ENCODE peak calls at places on chromosomes 2 and 18, in seven cellular contexts. One of them, this sample, is unnamed.

GRCh38 chr2:68714866-68715265 is 19.7 kb upstream of the ARHGAP25 start:
- DNase-seq in GM23338: no peak
- DNase-seq in mesendoderm: no peak
- DNase-seq in naive thymus-derived CD8-positive, alpha-beta T cell: no peak
- DNase-seq in cardiac muscle cell: no peak
- DNase-seq in LHCN-M2: peak
- DNase-seq in HCT116: no peak
- DNase-seq in this sample: no peak

GRCh38 chr18:79879566-79879965 is 71.9 kb downstream of the SLC66A2 start:
- DNase-seq in GM23338: no peak
- DNase-seq in mesendoderm: no peak
- DNase-seq in naive thymus-derived CD8-positive, alpha-beta T cell: no peak
- DNase-seq in cardiac muscle cell: no peak
- DNase-seq in LHCN-M2: no peak
- DNase-seq in HCT116: no peak
- DNase-seq in this sample: no peak

GRCh38 chr2:20423847-20424246 is 23.0 kb upstream of the RHOB start:
- DNase-seq in GM23338: no peak
- DNase-seq in mesendoderm: no peak
- DNase-seq in naive thymus-derived CD8-positive, alpha-beta T cell: no peak
- DNase-seq in cardiac muscle cell: no peak
- DNase-seq in LHCN-M2: no peak
- DNase-seq in HCT116: no peak
- DNase-seq in this sample: no peak

GRCh38 chr18:1014951-1015627 is 110.4 kb downstream of the ADCYAP1 start:
- DNase-seq in GM23338: peak
- DNase-seq in mesendoderm: peak
- DNase-seq in naive thymus-derived CD8-positive, alpha-beta T cell: no peak
- DNase-seq in cardiac muscle cell: peak
- DNase-seq in LHCN-M2: no peak
- DNase-seq in HCT116: no peak
- DNase-seq in this sample: no peak

GRCh38 chr2:9613291-9613690 is 17.5 kb downstream of the YWHAQ start:
- DNase-seq in GM23338: no peak
- DNase-seq in mesendoderm: no peak
- DNase-seq in naive thymus-derived CD8-positive, alpha-beta T cell: no peak
- DNase-seq in cardiac muscle cell: no peak
- DNase-seq in LHCN-M2: peak
- DNase-seq in HCT116: no peak
- DNase-seq in this sample: no peak

GRCh38 chr2:31429759-31430438 is 15.4 kb upstream of the XDH start:
- DNase-seq in GM23338: no peak
- DNase-seq in mesendoderm: no peak
- DNase-seq in naive thymus-derived CD8-positive, alpha-beta T cell: peak
- DNase-seq in cardiac muscle cell: no peak
- DNase-seq in LHCN-M2: peak
- DNase-seq in HCT116: peak
- DNase-seq in this sample: no peak

GRCh38 chr2:10504370-10504993 is 56.4 kb upstream of the ODC1 start:
- DNase-seq in GM23338: no peak
- DNase-seq in mesendoderm: no peak
- DNase-seq in naive thymus-derived CD8-positive, alpha-beta T cell: no peak
- DNase-seq in cardiac muscle cell: no peak
- DNase-seq in LHCN-M2: no peak
- DNase-seq in HCT116: no peak
- DNase-seq in this sample: no peak

GRCh38 chr2:127957240-127957639 is 70.6 kb downstream of the SAP130 start:
- DNase-seq in GM23338: no peak
- DNase-seq in mesendoderm: no peak
- DNase-seq in naive thymus-derived CD8-positive, alpha-beta T cell: no peak
- DNase-seq in cardiac muscle cell: no peak
- DNase-seq in LHCN-M2: peak
- DNase-seq in HCT116: no peak
- DNase-seq in this sample: no peak

GRCh38 chr2:38013158-38013752 is 62.7 kb downstream of the CYP1B1 start:
- DNase-seq in GM23338: no peak
- DNase-seq in mesendoderm: no peak
- DNase-seq in naive thymus-derived CD8-positive, alpha-beta T cell: no peak
- DNase-seq in cardiac muscle cell: no peak
- DNase-seq in LHCN-M2: peak
- DNase-seq in HCT116: no peak
- DNase-seq in this sample: no peak

GRCh38 chr2:56155188-56155587 is 28.6 kb upstream of the CCDC85A start:
- DNase-seq in GM23338: no peak
- DNase-seq in mesendoderm: no peak
- DNase-seq in naive thymus-derived CD8-positive, alpha-beta T cell: no peak
- DNase-seq in cardiac muscle cell: no peak
- DNase-seq in LHCN-M2: no peak
- DNase-seq in HCT116: no peak
- DNase-seq in this sample: no peak

GRCh38 chr18:5238371-5238758 is 41.3 kb upstream of the AKAIN1 start:
- DNase-seq in GM23338: peak
- DNase-seq in mesendoderm: no peak
- DNase-seq in naive thymus-derived CD8-positive, alpha-beta T cell: peak
- DNase-seq in cardiac muscle cell: peak
- DNase-seq in LHCN-M2: peak
- DNase-seq in HCT116: no peak
- DNase-seq in this sample: no peak

GRCh38 chr18:24878289-24878688 is 417.9 kb downstream of the HRH4 start:
- DNase-seq in GM23338: peak
- DNase-seq in mesendoderm: peak
- DNase-seq in naive thymus-derived CD8-positive, alpha-beta T cell: no peak
- DNase-seq in cardiac muscle cell: peak
- DNase-seq in LHCN-M2: peak
- DNase-seq in HCT116: no peak
- DNase-seq in this sample: peak

GRCh38 chr2:232405943-232406510 is 617 bp upstream of the ALPG start:
- DNase-seq in GM23338: no peak
- DNase-seq in mesendoderm: no peak
- DNase-seq in naive thymus-derived CD8-positive, alpha-beta T cell: no peak
- DNase-seq in cardiac muscle cell: no peak
- DNase-seq in LHCN-M2: no peak
- DNase-seq in HCT116: no peak
- DNase-seq in this sample: no peak

GRCh38 chr18:74430811-74431571 is 26.1 kb downstream of the DIPK1C start:
- DNase-seq in GM23338: no peak
- DNase-seq in mesendoderm: no peak
- DNase-seq in naive thymus-derived CD8-positive, alpha-beta T cell: no peak
- DNase-seq in cardiac muscle cell: no peak
- DNase-seq in LHCN-M2: no peak
- DNase-seq in HCT116: no peak
- DNase-seq in this sample: no peak

GRCh38 chr2:63589148-63589972 is 597 bp downstream of the MDH1 start:
- DNase-seq in GM23338: peak
- DNase-seq in mesendoderm: peak
- DNase-seq in naive thymus-derived CD8-positive, alpha-beta T cell: no peak
- DNase-seq in cardiac muscle cell: peak
- DNase-seq in LHCN-M2: no peak
- DNase-seq in HCT116: no peak
- DNase-seq in this sample: no peak

GRCh38 chr18:59691046-59691395 is 6.2 kb downstream of the CCBE1 start:
- DNase-seq in GM23338: no peak
- DNase-seq in mesendoderm: no peak
- DNase-seq in naive thymus-derived CD8-positive, alpha-beta T cell: no peak
- DNase-seq in cardiac muscle cell: no peak
- DNase-seq in LHCN-M2: no peak
- DNase-seq in HCT116: no peak
- DNase-seq in this sample: no peak

GRCh38 chr18:61006687-61007224 is 326.5 kb upstream of the CDH20 start:
- DNase-seq in GM23338: peak
- DNase-seq in mesendoderm: no peak
- DNase-seq in naive thymus-derived CD8-positive, alpha-beta T cell: no peak
- DNase-seq in cardiac muscle cell: no peak
- DNase-seq in LHCN-M2: no peak
- DNase-seq in HCT116: no peak
- DNase-seq in this sample: no peak

GRCh38 chr2:23487735-23488492 is 102.9 kb downstream of the KLHL29 start:
- DNase-seq in GM23338: no peak
- DNase-seq in mesendoderm: no peak
- DNase-seq in naive thymus-derived CD8-positive, alpha-beta T cell: no peak
- DNase-seq in cardiac muscle cell: no peak
- DNase-seq in LHCN-M2: peak
- DNase-seq in HCT116: peak
- DNase-seq in this sample: no peak

GRCh38 chr2:212842544-212843185 is 304.1 kb upstream of the ERBB4 start:
- DNase-seq in GM23338: no peak
- DNase-seq in mesendoderm: no peak
- DNase-seq in naive thymus-derived CD8-positive, alpha-beta T cell: no peak
- DNase-seq in cardiac muscle cell: no peak
- DNase-seq in LHCN-M2: peak
- DNase-seq in HCT116: no peak
- DNase-seq in this sample: no peak

GRCh38 chr2:42809131-42809875 is 16.9 kb upstream of the HAAO start:
- DNase-seq in GM23338: no peak
- DNase-seq in mesendoderm: peak
- DNase-seq in naive thymus-derived CD8-positive, alpha-beta T cell: no peak
- DNase-seq in cardiac muscle cell: no peak
- DNase-seq in LHCN-M2: peak
- DNase-seq in HCT116: no peak
- DNase-seq in this sample: no peak

GRCh38 chr2:242060212-242060835 is 190.8 kb downstream of the RTP5 start:
- DNase-seq in GM23338: no peak
- DNase-seq in mesendoderm: no peak
- DNase-seq in naive thymus-derived CD8-positive, alpha-beta T cell: no peak
- DNase-seq in cardiac muscle cell: no peak
- DNase-seq in LHCN-M2: peak
- DNase-seq in HCT116: no peak
- DNase-seq in this sample: no peak

GRCh38 chr18:8626414-8627106 is 17.3 kb downstream of the RAB12 start:
- DNase-seq in GM23338: no peak
- DNase-seq in mesendoderm: no peak
- DNase-seq in naive thymus-derived CD8-positive, alpha-beta T cell: no peak
- DNase-seq in cardiac muscle cell: peak
- DNase-seq in LHCN-M2: no peak
- DNase-seq in HCT116: no peak
- DNase-seq in this sample: no peak

GRCh38 chr2:91477731-91478672 is 2786.5 kb downstream of the RPIA start:
- DNase-seq in GM23338: peak
- DNase-seq in mesendoderm: peak
- DNase-seq in naive thymus-derived CD8-positive, alpha-beta T cell: peak
- DNase-seq in cardiac muscle cell: peak
- DNase-seq in LHCN-M2: no peak
- DNase-seq in HCT116: no peak
- DNase-seq in this sample: no peak

GRCh38 chr2:206379321-206379720 is 64.0 kb upstream of the ADAM23 start:
- DNase-seq in GM23338: no peak
- DNase-seq in mesendoderm: no peak
- DNase-seq in naive thymus-derived CD8-positive, alpha-beta T cell: no peak
- DNase-seq in cardiac muscle cell: no peak
- DNase-seq in LHCN-M2: peak
- DNase-seq in HCT116: no peak
- DNase-seq in this sample: no peak

GRCh38 chr2:199490049-199490448 is 32.3 kb upstream of the SATB2 start:
- DNase-seq in GM23338: no peak
- DNase-seq in mesendoderm: no peak
- DNase-seq in naive thymus-derived CD8-positive, alpha-beta T cell: no peak
- DNase-seq in cardiac muscle cell: no peak
- DNase-seq in LHCN-M2: no peak
- DNase-seq in HCT116: no peak
- DNase-seq in this sample: no peak

GRCh38 chr2:1688859-1689258 is 55.5 kb downstream of the PXDN start:
- DNase-seq in GM23338: no peak
- DNase-seq in mesendoderm: no peak
- DNase-seq in naive thymus-derived CD8-positive, alpha-beta T cell: no peak
- DNase-seq in cardiac muscle cell: no peak
- DNase-seq in LHCN-M2: no peak
- DNase-seq in HCT116: no peak
- DNase-seq in this sample: no peak

GRCh38 chr18:72700961-72701710 is 157.0 kb upstream of the CBLN2 start:
- DNase-seq in GM23338: peak
- DNase-seq in mesendoderm: peak
- DNase-seq in naive thymus-derived CD8-positive, alpha-beta T cell: no peak
- DNase-seq in cardiac muscle cell: peak
- DNase-seq in LHCN-M2: no peak
- DNase-seq in HCT116: no peak
- DNase-seq in this sample: peak

GRCh38 chr18:68725341-68725740 is 10.4 kb upstream of the TMX3 start:
- DNase-seq in GM23338: no peak
- DNase-seq in mesendoderm: no peak
- DNase-seq in naive thymus-derived CD8-positive, alpha-beta T cell: no peak
- DNase-seq in cardiac muscle cell: no peak
- DNase-seq in LHCN-M2: no peak
- DNase-seq in HCT116: no peak
- DNase-seq in this sample: no peak

GRCh38 chr2:149767516-149767974 is 180.0 kb upstream of the MMADHC start:
- DNase-seq in GM23338: no peak
- DNase-seq in mesendoderm: peak
- DNase-seq in naive thymus-derived CD8-positive, alpha-beta T cell: no peak
- DNase-seq in cardiac muscle cell: peak
- DNase-seq in LHCN-M2: peak
- DNase-seq in HCT116: no peak
- DNase-seq in this sample: no peak

GRCh38 chr2:60324536-60324935 is 228.9 kb downstream of the BCL11A start:
- DNase-seq in GM23338: no peak
- DNase-seq in mesendoderm: no peak
- DNase-seq in naive thymus-derived CD8-positive, alpha-beta T cell: no peak
- DNase-seq in cardiac muscle cell: no peak
- DNase-seq in LHCN-M2: no peak
- DNase-seq in HCT116: no peak
- DNase-seq in this sample: no peak

GRCh38 chr2:55155764-55156221 is 76.3 kb downstream of the CLHC1 start:
- DNase-seq in GM23338: no peak
- DNase-seq in mesendoderm: no peak
- DNase-seq in naive thymus-derived CD8-positive, alpha-beta T cell: no peak
- DNase-seq in cardiac muscle cell: no peak
- DNase-seq in LHCN-M2: peak
- DNase-seq in HCT116: no peak
- DNase-seq in this sample: no peak

GRCh38 chr2:230713331-230714121 is 884 bp downstream of the CAB39 start:
- DNase-seq in GM23338: peak
- DNase-seq in mesendoderm: peak
- DNase-seq in naive thymus-derived CD8-positive, alpha-beta T cell: peak
- DNase-seq in cardiac muscle cell: peak
- DNase-seq in LHCN-M2: peak
- DNase-seq in HCT116: no peak
- DNase-seq in this sample: no peak

GRCh38 chr18:22347624-22348511 is 69.8 kb downstream of the CTAGE1 start:
- DNase-seq in GM23338: no peak
- DNase-seq in mesendoderm: peak
- DNase-seq in naive thymus-derived CD8-positive, alpha-beta T cell: no peak
- DNase-seq in cardiac muscle cell: peak
- DNase-seq in LHCN-M2: no peak
- DNase-seq in HCT116: no peak
- DNase-seq in this sample: no peak

GRCh38 chr2:237863659-237864029 is 4.2 kb downstream of the RAMP1 start:
- DNase-seq in GM23338: no peak
- DNase-seq in mesendoderm: no peak
- DNase-seq in naive thymus-derived CD8-positive, alpha-beta T cell: no peak
- DNase-seq in cardiac muscle cell: no peak
- DNase-seq in LHCN-M2: no peak
- DNase-seq in HCT116: no peak
- DNase-seq in this sample: no peak